ENCODE peak calls at places on chromosomes 3 and 15, in seven cellular contexts. S, I, R, T, N, F and A are unnamed samples.

GRCh38 chr3:159762981-159763465 is 225.6 kb upstream of the IL12A start:
- DNase-seq in N (peak; percentile 87), I (no peak), F (peak; percentile 61), R (peak; percentile 72), S (no peak), T (peak; percentile 67), A (peak; percentile 76)

GRCh38 chr15:100020181-100020580 is 286.9 kb upstream of the LYSMD4 start:
- DNase-seq in S (no peak), N (peak; percentile 92), I (no peak), R (no peak), T (no peak), F (no peak), A (no peak)

GRCh38 chr15:78257681-78258080 is 6.7 kb upstream of the DNAJA4 start:
- DNase-seq in T (no peak), F (no peak), R (no peak), I (no peak), N (no peak), S (no peak), A (no peak)

GRCh38 chr3:38254872-38255271 is 10.7 kb upstream of the SLC22A13 start:
- DNase-seq in I (no peak), T (no peak), R (no peak), F (no peak), S (no peak), N (no peak), A (no peak)

GRCh38 chr3:73188707-73189106 is 127.2 kb downstream of the EBLN2 start:
- DNase-seq in F (no peak), N (no peak), S (no peak), I (no peak), R (no peak), T (no peak), A (no peak)

GRCh38 chr3:195907730-195908438 is 467 bp downstream of the TNK2 start:
- DNase-seq in I (no peak), S (peak; percentile 79), N (no peak), R (no peak), T (peak; percentile 48), F (no peak), A (peak; percentile 94)

GRCh38 chr3:127006781-127007436 is 24.0 kb downstream of the PLXNA1 start:
- DNase-seq in F (no peak), N (no peak), S (no peak), I (no peak), T (no peak), R (no peak), A (no peak)

GRCh38 chr15:36814085-36814484 is 234.7 kb downstream of the CDIN1 start:
- DNase-seq in T (no peak), I (no peak), S (no peak), F (no peak), R (no peak), N (no peak), A (no peak)

GRCh38 chr3:51686512-51687215 is 15.6 kb downstream of the TEX264 start:
- DNase-seq in T (peak; percentile 67), S (peak; percentile 91), N (no peak), F (no peak), I (no peak), R (no peak), A (peak; percentile 71)

GRCh38 chr3:102078864-102079808 is 229.8 kb downstream of the NFKBIZ start:
- DNase-seq in N (peak; percentile 54), R (no peak), I (no peak), T (no peak), F (no peak), S (no peak), A (no peak)

GRCh38 chr15:67216859-67217258 is 37.6 kb downstream of the AAGAB start:
- DNase-seq in N (no peak), S (no peak), T (no peak), I (no peak), R (no peak), F (no peak), A (no peak)

GRCh38 chr15:29449136-29449535 is 179.5 kb upstream of the NSMCE3 start:
- DNase-seq in T (no peak), N (peak; percentile 86), I (no peak), R (no peak), F (no peak), S (no peak), A (no peak)

GRCh38 chr3:88005066-88005465 is 53.7 kb downstream of the CGGBP1 start:
- DNase-seq in F (no peak), R (no peak), N (no peak), I (peak; percentile 18), T (no peak), S (no peak), A (no peak)

GRCh38 chr3:128237348-128238099 is 84.2 kb downstream of the EEFSEC start:
- DNase-seq in R (no peak), F (no peak), T (no peak), I (no peak), N (no peak), S (no peak), A (no peak)

GRCh38 chr3:128845695-128846491 is 33.5 kb upstream of the ACAD9 start:
- DNase-seq in T (peak; percentile 91), R (peak; percentile 84), F (no peak), S (peak; percentile 84), N (peak; percentile 98), I (peak; percentile 37), A (peak; percentile 96)

GRCh38 chr3:88641033-88641604 is 466.3 kb upstream of the EPHA3 start:
- DNase-seq in I (no peak), R (no peak), F (no peak), S (no peak), N (peak; percentile 56), T (no peak), A (no peak)

GRCh38 chr3:48151058-48151806 is 37.0 kb downstream of the CDC25A start:
- DNase-seq in I (peak; percentile 75), T (peak; percentile 76), R (peak; percentile 69), F (peak; percentile 66), N (peak; percentile 96), S (peak; percentile 71), A (peak; percentile 68)

GRCh38 chr3:127975153-127975552 is 60.1 kb downstream of the KBTBD12 start:
- DNase-seq in T (no peak), R (no peak), N (no peak), F (no peak), I (no peak), S (no peak), A (no peak)

GRCh38 chr3:184368804-184369183 is 7.3 kb downstream of the POLR2H start:
- DNase-seq in R (no peak), N (no peak), I (no peak), T (no peak), S (no peak), F (no peak), A (peak; percentile 68)

GRCh38 chr3:138367912-138368311 is 19.5 kb downstream of the MRAS start:
- DNase-seq in S (no peak), R (peak; percentile 41), T (peak; percentile 52), N (no peak), I (no peak), F (no peak), A (peak; percentile 58)

GRCh38 chr3:97901327-97902295 is 70.6 kb downstream of the RIOX2 start:
- DNase-seq in R (no peak), N (no peak), F (no peak), S (no peak), T (no peak), I (no peak), A (no peak)

GRCh38 chr3:159189994-159190669 is 388.3 kb downstream of the MFSD1 start:
- DNase-seq in T (no peak), I (no peak), R (no peak), N (no peak), F (no peak), S (no peak), A (no peak)

GRCh38 chr3:31911124-31911523 is 69.9 kb downstream of the OSBPL10 start:
- DNase-seq in S (no peak), F (no peak), R (no peak), I (no peak), N (no peak), T (no peak), A (no peak)

GRCh38 chr3:131608741-131609140 is 106.0 kb upstream of the MRPL3 start:
- DNase-seq in F (no peak), R (no peak), T (no peak), I (no peak), S (no peak), N (no peak), A (no peak)

GRCh38 chr3:197456271-197457091 is 99.3 kb downstream of the BDH1 start:
- DNase-seq in I (peak; percentile 54), S (peak; percentile 52), T (peak; percentile 86), R (peak; percentile 81), N (peak; percentile 92), F (peak; percentile 75), A (peak; percentile 92)

GRCh38 chr15:26598704-26599103 is 174.2 kb downstream of the GABRB3 start:
- DNase-seq in I (no peak), R (no peak), T (no peak), S (no peak), N (no peak), F (no peak), A (no peak)
- H3K9me3 ChIP-seq in I (peaks cover 23% of the 10 kb centered on the region), R (no peaks in the 10 kb centered on the region), T (no peaks in the 10 kb centered on the region), S (no peaks in the 10 kb centered on the region), N (peaks cover 37% of the 10 kb centered on the region), F (peaks cover 9% of the 10 kb centered on the region), A (peaks cover 8% of the 10 kb centered on the region)

DNA sequence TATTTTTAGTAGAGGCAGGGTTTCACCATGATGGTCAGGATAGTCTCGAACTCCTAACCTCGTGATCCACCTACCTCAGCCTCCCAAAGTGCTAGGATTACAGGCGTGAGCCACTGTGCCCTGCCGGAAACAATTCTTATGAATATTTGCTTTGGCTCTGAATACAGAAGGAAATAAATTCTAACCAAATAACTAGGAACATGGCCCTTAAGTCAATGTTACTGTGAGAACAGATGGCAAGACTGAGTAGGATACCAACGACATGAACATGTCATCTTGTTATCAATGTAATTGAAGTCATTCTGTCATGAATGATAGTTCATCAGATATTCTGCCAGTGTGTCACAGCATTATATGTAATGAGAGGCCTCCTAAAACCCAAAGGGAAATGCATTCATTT is 548.7 kb downstream of the MCTP2 start:
- DNase-seq in I (no peak), R (no peak), N (no peak), F (no peak), T (no peak), S (no peak), A (no peak)
- H3K9me3 ChIP-seq in I (no peaks in the 10 kb centered on the region), R (no peaks in the 10 kb centered on the region), N (no peaks in the 10 kb centered on the region), F (no peaks in the 10 kb centered on the region), T (no peaks in the 10 kb centered on the region), S (no peaks in the 10 kb centered on the region), A (peaks cover 3% of the 10 kb centered on the region)

DNA sequence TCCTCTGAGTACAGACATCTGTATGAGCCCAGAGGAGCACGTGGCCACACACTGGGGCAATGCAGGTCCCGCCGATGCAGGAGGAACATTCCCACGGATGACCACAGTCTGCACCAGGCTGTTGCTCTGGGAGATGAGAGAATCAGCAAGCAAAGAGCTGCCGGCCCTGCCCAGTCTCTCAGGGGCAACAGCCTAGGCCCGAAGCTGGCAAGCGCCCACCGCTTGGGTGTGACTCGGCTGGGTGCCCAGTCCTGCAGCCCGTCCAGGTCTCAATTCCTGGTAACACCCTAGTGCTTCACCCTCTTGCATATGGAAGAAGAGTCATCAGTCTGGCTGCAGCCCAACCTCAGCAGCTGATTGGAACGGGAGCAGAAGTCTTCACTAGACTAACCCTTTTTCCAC is 153.7 kb upstream of the HES1 start:
- DNase-seq in T (peak; percentile 83), S (no peak), R (peak; percentile 37), I (no peak), N (no peak), F (no peak), A (peak; percentile 83)
- H3K9me3 ChIP-seq in T (no peaks in the 10 kb centered on the region), S (no peaks in the 10 kb centered on the region), R (no peaks in the 10 kb centered on the region), I (no peaks in the 10 kb centered on the region), N (no peaks in the 10 kb centered on the region), F (no peaks in the 10 kb centered on the region), A (no peaks in the 10 kb centered on the region)

DNA sequence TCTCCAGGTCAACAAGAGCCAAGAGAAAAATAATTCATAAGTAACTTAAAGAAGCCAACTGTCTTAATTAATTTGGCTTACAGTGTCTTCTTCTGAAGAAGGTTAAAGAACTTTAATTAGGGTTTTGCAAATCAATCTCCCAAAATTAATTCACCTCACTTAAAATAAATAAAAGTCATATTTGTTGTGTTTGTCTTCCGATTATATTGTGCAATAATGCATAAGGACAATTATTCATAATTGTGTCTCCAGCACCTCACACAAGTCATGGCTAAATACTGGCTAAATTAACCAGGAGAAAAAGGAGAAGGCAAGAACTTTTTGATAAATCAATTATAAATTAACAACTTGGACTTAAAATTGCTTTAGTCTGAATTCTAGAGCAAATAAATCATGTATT is 899.0 kb upstream of the NR2F2 start:
- DNase-seq in S (no peak), T (no peak), N (no peak), R (no peak), F (no peak), I (no peak), A (no peak)
- H3K9me3 ChIP-seq in S (no peaks in the 10 kb centered on the region), T (no peaks in the 10 kb centered on the region), N (no peaks in the 10 kb centered on the region), R (no peaks in the 10 kb centered on the region), F (no peaks in the 10 kb centered on the region), I (no peaks in the 10 kb centered on the region), A (no peaks in the 10 kb centered on the region)